ENCODE peak calls at places on chromosomes 2 and 18, in four cellular contexts. C is colonic mucosa; J is activated CD4-positive, alpha-beta T cell treated with anti-CD3 and anti-CD28 coated beads for 4 hours; T is NCI-H1092 treated with DMSO at 0.1 percent for 48 hours. D is an unnamed sample.

GRCh38 chr2:12455626-12456025 is 261.1 kb upstream of the TRIB2 start:
- DNase-seq in C (no peak), J (no peak), T (no peak), D (no peak)

GRCh38 chr2:196131949-196132925 is 39.1 kb downstream of the STK17B start:
- DNase-seq in C (no peak), J (peak), T (no peak), D (no peak)

GRCh38 chr2:11753886-11754704 is 7.7 kb downstream of the LPIN1 start:
- DNase-seq in C (peak), J (peak), T (peak), D (peak)

GRCh38 chr2:66301073-66301766 is 133.7 kb upstream of the MEIS1 start:
- DNase-seq in C (no peak), J (no peak), T (no peak), D (peak)

GRCh38 chr2:176852667-176853066 is 359.9 kb upstream of the HNRNPA3 start:
- DNase-seq in C (no peak), J (peak), T (no peak), D (peak)

GRCh38 chr2:17718689-17719088 is 34.9 kb downstream of the SMC6 start:
- DNase-seq in C (no peak), J (no peak), T (no peak), D (no peak)

GRCh38 chr18:33424266-33424946 is 16.1 kb downstream of the CCDC178 start:
- DNase-seq in C (no peak), J (no peak), T (no peak), D (peak)

GRCh38 chr2:128412181-128412871 is 93.7 kb upstream of the HS6ST1 start:
- DNase-seq in C (peak), J (no peak), T (no peak), D (no peak)

GRCh38 chr18:62877448-62878221 is 162.3 kb downstream of the PHLPP1 start:
- DNase-seq in C (no peak), J (no peak), T (peak), D (peak)